ENCODE peak calls at places on chromosomes 4 and X, in five cellular contexts. One of them, this sample, is unnamed.

GRCh38 chrX:133648594-133648993 is 233.3 kb upstream of the GPC4 start:
- DNase-seq in A549: no peak
- DNase-seq in lower leg skin: no peak
- DNase-seq in esophagus squamous epithelium: no peak
- DNase-seq in spleen: no peak
- DNase-seq in this sample: no peak

GRCh38 chrX:16436348-16437188 is 213.4 kb upstream of the S100G start:
- DNase-seq in A549: peak; percentile 35
- DNase-seq in lower leg skin: peak; percentile 91
- DNase-seq in esophagus squamous epithelium: no peak
- DNase-seq in spleen: no peak
- DNase-seq in this sample: no peak

GRCh38 chr4:78370625-78371372 is 180.8 kb upstream of the ANXA3 start:
- DNase-seq in A549: no peak
- DNase-seq in lower leg skin: no peak
- DNase-seq in esophagus squamous epithelium: no peak
- DNase-seq in spleen: no peak
- DNase-seq in this sample: no peak

GRCh38 chr4:37873383-37873782 is 17.5 kb upstream of the TBC1D1 start:
- DNase-seq in A549: peak; percentile 25
- DNase-seq in lower leg skin: no peak
- DNase-seq in esophagus squamous epithelium: no peak
- DNase-seq in spleen: no peak
- DNase-seq in this sample: no peak

GRCh38 chr4:33073811-33074210 is 2353.6 kb downstream of the PCDH7 start:
- DNase-seq in A549: no peak
- DNase-seq in lower leg skin: no peak
- DNase-seq in esophagus squamous epithelium: no peak
- DNase-seq in spleen: no peak
- DNase-seq in this sample: no peak

GRCh38 chr4:109113511-109113910 is 188.9 kb downstream of the COL25A1 start:
- DNase-seq in A549: no peak
- DNase-seq in lower leg skin: no peak
- DNase-seq in esophagus squamous epithelium: no peak
- DNase-seq in spleen: no peak
- DNase-seq in this sample: no peak

GRCh38 chrX:110316351-110317078 is 1.4 kb downstream of the AMMECR1 start:
- DNase-seq in A549: no peak
- DNase-seq in lower leg skin: no peak
- DNase-seq in esophagus squamous epithelium: no peak
- DNase-seq in spleen: no peak
- DNase-seq in this sample: no peak

GRCh38 chr4:62709618-62710252 is 1509.6 kb downstream of the ADGRL3 start:
- DNase-seq in A549: no peak
- DNase-seq in lower leg skin: no peak
- DNase-seq in esophagus squamous epithelium: no peak
- DNase-seq in spleen: no peak
- DNase-seq in this sample: no peak

GRCh38 chrX:113594504-113594903 is 753.9 kb upstream of the AMOT start:
- DNase-seq in A549: no peak
- DNase-seq in lower leg skin: no peak
- DNase-seq in esophagus squamous epithelium: no peak
- DNase-seq in spleen: no peak
- DNase-seq in this sample: no peak

GRCh38 chr4:89305028-89305427 is 2.6 kb downstream of the GPRIN3 start:
- DNase-seq in A549: no peak
- DNase-seq in lower leg skin: no peak
- DNase-seq in esophagus squamous epithelium: no peak
- DNase-seq in spleen: no peak
- DNase-seq in this sample: no peak

GRCh38 chrX:40153335-40154221 is 55.8 kb upstream of the BCOR start:
- DNase-seq in A549: peak; percentile 35
- DNase-seq in lower leg skin: no peak
- DNase-seq in esophagus squamous epithelium: peak; percentile 3
- DNase-seq in spleen: peak; percentile 88
- DNase-seq in this sample: no peak

GRCh38 chr4:44861756-44862155 is 135.4 kb upstream of the GNPDA2 start:
- DNase-seq in A549: no peak
- DNase-seq in lower leg skin: no peak
- DNase-seq in esophagus squamous epithelium: no peak
- DNase-seq in spleen: no peak
- DNase-seq in this sample: no peak

GRCh38 chrX:133981908-133982307 is 3.5 kb downstream of the GPC3 start:
- DNase-seq in A549: no peak
- DNase-seq in lower leg skin: no peak
- DNase-seq in esophagus squamous epithelium: no peak
- DNase-seq in spleen: no peak
- DNase-seq in this sample: no peak

GRCh38 chr4:13403833-13404232 is 80.3 kb downstream of the RAB28 start:
- DNase-seq in A549: no peak
- DNase-seq in lower leg skin: no peak
- DNase-seq in esophagus squamous epithelium: no peak
- DNase-seq in spleen: no peak
- DNase-seq in this sample: no peak

GRCh38 chr4:167578906-167579305 is 344.6 kb upstream of the SPOCK3 start:
- DNase-seq in A549: no peak
- DNase-seq in lower leg skin: no peak
- DNase-seq in esophagus squamous epithelium: no peak
- DNase-seq in spleen: no peak
- DNase-seq in this sample: no peak

GRCh38 chrX:78213331-78213730 is 73.9 kb upstream of the TAF9B start:
- DNase-seq in A549: no peak
- DNase-seq in lower leg skin: no peak
- DNase-seq in esophagus squamous epithelium: no peak
- DNase-seq in spleen: no peak
- DNase-seq in this sample: no peak

GRCh38 chr4:776743-777441 is 49.0 kb downstream of the CPLX1 start:
- DNase-seq in A549: no peak
- DNase-seq in lower leg skin: no peak
- DNase-seq in esophagus squamous epithelium: no peak
- DNase-seq in spleen: no peak
- DNase-seq in this sample: no peak
- TF ChIP-seq POLR2A in A549: no peak
- TF ChIP-seq POLR2A in lower leg skin: no peak
- TF ChIP-seq POLR2A in esophagus squamous epithelium: no peak
- TF ChIP-seq POLR2A in spleen: no peak
- TF ChIP-seq POLR2A in this sample: peak; percentile 21

DNA sequence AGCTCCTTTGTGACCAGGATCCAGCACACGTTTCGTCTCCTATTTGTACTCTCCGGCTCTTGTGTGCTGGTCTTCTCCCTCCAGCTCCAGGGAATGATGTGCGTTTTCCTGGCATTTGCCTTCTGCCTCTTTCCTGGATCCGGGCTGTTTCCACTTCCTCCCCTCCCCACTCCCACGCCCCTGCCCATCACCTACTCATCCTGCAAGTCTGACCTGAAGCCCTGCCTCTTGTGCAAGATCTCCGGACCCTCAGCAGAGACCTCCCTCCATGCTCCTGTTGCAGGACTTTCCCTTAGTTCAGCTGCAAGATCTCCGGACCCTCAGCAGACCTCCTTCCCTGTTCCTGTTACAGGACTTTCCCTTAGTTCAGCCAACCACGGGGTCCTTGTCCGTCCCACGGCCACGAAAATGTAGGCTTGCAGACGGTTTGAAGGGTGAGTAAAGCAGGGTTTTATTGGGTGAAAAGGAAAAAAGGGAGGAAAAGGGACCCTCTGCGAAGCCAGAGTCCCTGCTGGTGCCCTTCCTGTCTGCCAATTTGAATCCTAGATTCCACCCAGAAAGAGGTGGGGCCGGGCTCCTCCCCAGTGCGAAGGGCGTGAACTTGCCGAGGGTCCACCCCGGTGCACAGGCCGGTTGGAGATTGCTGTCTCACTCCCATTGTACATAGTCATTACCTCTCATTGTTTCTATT is 74.4 kb upstream of the IRF2 start:
- DNase-seq in A549: no peak
- DNase-seq in lower leg skin: no peak
- DNase-seq in esophagus squamous epithelium: no peak
- DNase-seq in spleen: no peak
- DNase-seq in this sample: no peak
- TF ChIP-seq POLR2A in A549: no peak
- TF ChIP-seq POLR2A in lower leg skin: no peak
- TF ChIP-seq POLR2A in esophagus squamous epithelium: no peak
- TF ChIP-seq POLR2A in spleen: no peak
- TF ChIP-seq POLR2A in this sample: no peak

DNA sequence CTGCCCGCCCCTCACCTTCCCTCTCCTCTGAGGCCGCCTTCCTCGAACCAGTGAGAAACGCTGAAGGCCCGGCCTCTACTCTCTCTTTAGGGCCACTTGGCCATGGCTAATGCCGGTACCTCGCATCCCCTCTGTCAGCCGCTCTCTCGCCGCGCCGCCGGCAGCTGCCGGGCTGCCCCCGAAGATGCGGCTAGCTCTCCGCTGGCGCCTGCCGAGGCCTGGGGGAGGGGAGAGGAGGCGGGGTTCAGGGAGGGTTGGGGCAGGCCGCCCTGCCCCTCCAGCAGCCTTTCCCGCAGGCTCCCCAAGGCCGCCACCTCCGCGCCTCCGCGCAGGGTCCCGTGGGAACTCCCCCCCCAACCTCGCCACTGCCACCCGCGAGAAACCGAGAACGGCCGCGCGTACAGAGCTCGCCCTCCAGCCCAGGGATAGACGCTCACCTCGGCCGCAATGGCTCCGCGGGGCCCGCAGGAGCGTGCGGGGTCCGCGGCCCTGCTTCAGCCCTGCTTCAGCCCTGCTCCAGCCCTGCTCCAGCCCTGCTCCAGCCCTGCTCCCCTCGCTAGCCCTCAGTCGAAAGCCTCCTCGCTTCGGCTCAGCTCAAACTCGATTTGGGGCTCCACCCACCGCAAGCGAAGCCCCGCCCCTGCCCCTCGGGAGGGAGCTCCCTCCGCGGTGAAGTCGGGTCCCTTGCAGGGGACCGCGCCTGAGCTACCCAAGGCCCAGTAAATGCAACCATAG is at the start of gene HUWE1:
- DNase-seq in A549: peak; percentile 63
- DNase-seq in lower leg skin: peak; percentile 96
- DNase-seq in esophagus squamous epithelium: peak; percentile 7
- DNase-seq in spleen: peak; percentile 95
- DNase-seq in this sample: peak; percentile 41
- TF ChIP-seq POLR2A in A549: peak; percentile 67
- TF ChIP-seq POLR2A in lower leg skin: no peak
- TF ChIP-seq POLR2A in esophagus squamous epithelium: no peak
- TF ChIP-seq POLR2A in spleen: no peak
- TF ChIP-seq POLR2A in this sample: peak; percentile 85

DNA sequence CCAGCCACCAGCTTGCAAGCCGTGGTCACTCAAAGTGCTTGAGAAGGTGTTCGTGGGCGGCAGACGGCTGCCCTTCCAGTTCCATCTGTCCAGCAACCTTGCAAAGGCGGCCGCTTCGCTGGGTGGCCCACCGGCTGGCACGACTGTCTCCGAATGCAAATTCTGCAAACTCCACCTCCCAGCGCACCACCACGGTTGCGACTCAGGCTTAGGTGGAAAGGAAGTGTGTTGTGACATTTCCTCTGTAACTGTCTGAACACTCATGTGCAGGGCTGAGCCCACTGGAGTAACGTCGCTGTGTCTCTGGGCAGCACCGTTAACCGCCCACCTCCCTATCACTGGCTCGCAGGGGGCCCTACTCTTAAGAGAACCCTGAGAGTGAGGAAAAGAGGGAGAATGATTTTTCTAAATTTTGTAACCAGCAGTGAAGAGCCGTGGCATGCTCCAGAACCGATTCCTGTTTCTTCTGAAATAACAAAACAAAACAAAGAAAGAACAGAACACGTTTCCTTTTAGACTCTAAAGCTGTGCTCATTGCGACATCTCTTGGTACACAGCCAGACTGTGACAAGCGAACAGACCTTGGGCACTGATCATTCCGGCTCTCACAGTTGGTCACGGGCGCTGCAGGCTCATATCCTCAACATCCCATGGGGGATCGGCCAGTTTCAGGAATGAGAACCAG is at the start of gene P2RY8:
- DNase-seq in A549: peak; percentile 32
- DNase-seq in lower leg skin: peak; percentile 91
- DNase-seq in esophagus squamous epithelium: peak; percentile 29
- DNase-seq in spleen: peak; percentile 95
- DNase-seq in this sample: peak; percentile 51
- TF ChIP-seq POLR2A in A549: no peak
- TF ChIP-seq POLR2A in lower leg skin: no peak
- TF ChIP-seq POLR2A in esophagus squamous epithelium: no peak
- TF ChIP-seq POLR2A in spleen: peak; percentile 31
- TF ChIP-seq POLR2A in this sample: peak; percentile 74

GRCh38 chr4:128287159-128287870 is at the start of gene PGRMC2:
- DNase-seq in A549: peak; percentile 8
- DNase-seq in lower leg skin: no peak
- DNase-seq in esophagus squamous epithelium: peak; percentile 45
- DNase-seq in spleen: no peak
- DNase-seq in this sample: peak; percentile 84
- TF ChIP-seq POLR2A in A549: peak; percentile 64
- TF ChIP-seq POLR2A in lower leg skin: no peak
- TF ChIP-seq POLR2A in esophagus squamous epithelium: no peak
- TF ChIP-seq POLR2A in spleen: no peak
- TF ChIP-seq POLR2A in this sample: no peak

GRCh38 chr4:39626261-39626660 is 12.4 kb downstream of the SMIM14 start:
- DNase-seq in A549: no peak
- DNase-seq in lower leg skin: no peak
- DNase-seq in esophagus squamous epithelium: no peak
- DNase-seq in spleen: no peak
- DNase-seq in this sample: no peak

GRCh38 chr4:39631700-39632079 is 7.0 kb downstream of the SMIM14 start:
- DNase-seq in A549: no peak
- DNase-seq in lower leg skin: no peak
- DNase-seq in esophagus squamous epithelium: no peak
- DNase-seq in spleen: no peak
- DNase-seq in this sample: no peak

GRCh38 chr4:39627413-39627812 is 11.3 kb downstream of the SMIM14 start:
- DNase-seq in A549: no peak
- DNase-seq in lower leg skin: no peak
- DNase-seq in esophagus squamous epithelium: no peak
- DNase-seq in spleen: no peak
- DNase-seq in this sample: no peak

GRCh38 chr4:39621582-39621981 is 17.1 kb downstream of the SMIM14 start:
- DNase-seq in A549: no peak
- DNase-seq in lower leg skin: no peak
- DNase-seq in esophagus squamous epithelium: no peak
- DNase-seq in spleen: no peak
- DNase-seq in this sample: no peak

DNA sequence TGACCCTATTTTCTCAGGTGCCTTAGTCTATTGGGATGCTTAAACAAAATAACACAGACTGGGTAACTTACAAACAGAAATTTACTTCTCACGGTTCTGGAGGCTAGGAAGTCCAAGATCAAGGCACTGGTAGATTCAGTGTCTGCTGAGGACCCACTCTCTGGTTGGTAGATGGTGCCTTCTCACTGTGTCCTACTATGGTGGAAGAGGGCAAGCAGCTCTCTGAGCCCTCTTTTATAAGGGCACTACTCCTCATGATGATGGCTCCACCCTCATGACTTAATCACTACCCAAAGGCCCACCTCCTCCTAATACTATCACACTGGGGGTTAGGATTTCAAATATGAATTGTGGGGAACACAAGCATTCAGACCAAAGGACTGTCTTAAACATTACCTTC is 11.8 kb downstream of the SMIM14 start:
- DNase-seq in A549: no peak
- DNase-seq in lower leg skin: no peak
- DNase-seq in esophagus squamous epithelium: no peak
- DNase-seq in spleen: no peak
- DNase-seq in this sample: no peak
- TF ChIP-seq POLR2A in A549: no peak
- TF ChIP-seq POLR2A in lower leg skin: no peak
- TF ChIP-seq POLR2A in esophagus squamous epithelium: no peak
- TF ChIP-seq POLR2A in spleen: no peak
- TF ChIP-seq POLR2A in this sample: peak; percentile 90

This sample was measured in GM12892.